ENCODE peak calls at places on chromosomes 1 and 21, in five cellular contexts. B, N, Y, O and R are unnamed samples.

GRCh38 chr1:108747898-108748297 is 1.4 kb downstream of the STXBP3 start:
- DNase-seq in B (no peak), N (no peak), Y (no peak), O (no peak), R (no peak)

GRCh38 chr1:201539561-201540404 is 856 bp downstream of the NAV1 start:
- DNase-seq in B (no peak), Y (peak), N (peak), O (peak), R (peak)

GRCh38 chr1:100581096-100581705 is 43.3 kb downstream of the GPR88 start:
- DNase-seq in N (peak), B (no peak), Y (no peak), O (no peak), R (no peak)

GRCh38 chr1:192967211-192967877 is 91.8 kb downstream of the UCHL5 start:
- DNase-seq in N (no peak), B (no peak), Y (no peak), O (no peak), R (no peak)

GRCh38 chr1:195766709-195767108 is 841.5 kb downstream of the KCNT2 start:
- DNase-seq in N (peak), B (no peak), O (no peak), Y (no peak), R (no peak)

GRCh38 chr1:3016641-3017439 is 4.4 kb upstream of the ACTRT2 start:
- DNase-seq in N (no peak), Y (no peak), B (peak), O (no peak), R (no peak)

GRCh38 chr1:222654849-222655248 is 37.0 kb downstream of the MIA3 start:
- DNase-seq in N (peak), O (peak), Y (no peak), B (no peak), R (no peak)

GRCh38 chr1:165793951-165794350 is 25.3 kb upstream of the TMCO1 start:
- DNase-seq in Y (no peak), O (no peak), B (no peak), N (peak), R (no peak)

GRCh38 chr1:201625711-201626300 is 86.9 kb downstream of the NAV1 start:
- DNase-seq in N (peak), B (no peak), Y (no peak), O (peak), R (no peak)

GRCh38 chr21:36949171-36950141 is 17.0 kb downstream of the HLCS start:
- DNase-seq in B (no peak), N (no peak), Y (no peak), O (no peak), R (no peak)

GRCh38 chr1:6080469-6080868 is 34.8 kb downstream of the KCNAB2 start:
- DNase-seq in N (no peak), O (peak), B (no peak), Y (peak), R (no peak)

GRCh38 chr21:38358666-38359065 is 101.9 kb downstream of the KCNJ15 start:
- DNase-seq in N (no peak), B (no peak), O (no peak), Y (no peak), R (no peak)

GRCh38 chr1:167196185-167196584 is 24.5 kb upstream of the POU2F1 start:
- DNase-seq in O (no peak), N (peak), Y (no peak), B (no peak), R (no peak)

GRCh38 chr1:71561729-71562128 is 480.9 kb upstream of the ZRANB2 start:
- DNase-seq in O (no peak), Y (no peak), B (no peak), N (peak), R (no peak)

GRCh38 chr21:37243961-37244360 is 23.2 kb downstream of the VPS26C start:
- DNase-seq in B (no peak), N (no peak), Y (no peak), O (no peak), R (no peak)

GRCh38 chr1:8004803-8005573 is 21.1 kb downstream of the ERRFI1 start:
- DNase-seq in N (peak), B (peak), O (peak), Y (peak), R (peak)

GRCh38 chr1:223035724-223036478 is 107.1 kb downstream of the TLR5 start:
- DNase-seq in N (no peak), Y (no peak), O (no peak), B (no peak), R (no peak)

GRCh38 chr1:182408435-182409070 is 8.1 kb upstream of the TEDDM1 start:
- DNase-seq in Y (no peak), N (no peak), B (no peak), O (no peak), R (no peak)

GRCh38 chr1:172826096-172826741 is 167.3 kb downstream of the FASLG start:
- DNase-seq in O (peak), B (peak), N (peak), Y (peak), R (peak)

GRCh38 chr1:171664976-171665375 is 12.5 kb upstream of the MYOC start:
- DNase-seq in Y (no peak), N (peak), B (no peak), O (peak), R (no peak)

GRCh38 chr1:156660752-156661112 is 16.5 kb downstream of the NES start:
- DNase-seq in N (no peak), Y (no peak), B (no peak), O (no peak), R (no peak)

GRCh38 chr1:111334169-111334568 is 43.5 kb downstream of the CHIA start:
- DNase-seq in Y (peak), B (no peak), N (peak), O (peak), R (peak)

GRCh38 chr21:14762734-14763694 is 216.9 kb upstream of the SAMSN1 start:
- DNase-seq in B (no peak), Y (no peak), O (no peak), N (no peak), R (no peak)
- H3K4me3 ChIP-seq in B (no peak), Y (no peak), O (no peak), N (no peak), R (no peak)

DNA sequence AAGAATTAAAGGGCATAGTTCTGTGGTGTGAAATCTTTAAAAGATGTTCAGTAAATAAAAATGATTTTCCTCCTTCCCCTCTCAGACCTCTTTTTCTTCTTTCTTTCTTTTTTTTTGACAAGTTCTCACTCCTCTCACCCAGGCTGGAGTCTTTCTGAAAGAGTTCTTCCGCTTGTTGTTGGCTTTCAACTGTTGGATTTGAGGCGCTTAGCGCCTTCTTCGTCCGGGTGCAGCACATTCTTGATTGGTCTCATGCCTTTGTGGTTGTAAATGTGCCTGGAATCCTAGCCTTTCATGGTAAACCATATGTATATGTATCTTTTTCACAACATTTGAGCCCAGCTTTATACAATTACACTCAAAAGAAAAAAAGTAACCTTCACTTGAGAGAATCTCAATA is 980 bp upstream of the METTL18 start:
- DNase-seq in Y (no peak), N (peak), O (no peak), B (no peak), R (peak)
- H3K4me3 ChIP-seq in Y (peak), N (peak), O (peak), B (peak), R (peak)

DNA sequence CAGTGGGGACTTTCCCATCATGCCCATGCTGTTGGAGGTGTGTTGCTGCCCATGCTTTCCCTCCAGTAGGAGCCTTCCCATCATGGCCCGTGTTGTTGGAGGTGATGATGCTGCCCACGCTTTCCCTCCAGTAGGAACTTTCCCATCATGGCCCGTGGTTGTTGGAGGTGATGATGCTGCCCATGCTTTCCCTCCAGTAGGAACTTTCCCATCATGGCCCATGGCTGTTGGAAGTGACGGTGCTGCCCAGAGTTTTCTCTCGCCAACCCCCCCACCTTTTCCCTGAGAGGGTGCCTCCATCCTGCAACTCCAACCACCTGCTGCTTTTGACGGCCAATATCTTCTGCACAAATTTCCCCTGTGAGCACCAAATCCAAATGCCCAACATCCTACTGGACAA is 205.7 kb downstream of the TOMM20 start:
- DNase-seq in B (no peak), O (no peak), N (no peak), Y (no peak), R (no peak)
- H3K4me3 ChIP-seq in B (no peak), O (no peak), N (no peak), Y (no peak), R (no peak)

GRCh38 chr1:110208916-110209650 is 1.0 kb upstream of the KCNC4 start:
- DNase-seq in O (no peak), N (no peak), B (no peak), Y (no peak), R (no peak)
- H3K4me3 ChIP-seq in O (peak), N (peak), B (peak), Y (no peak), R (no peak)

DNA sequence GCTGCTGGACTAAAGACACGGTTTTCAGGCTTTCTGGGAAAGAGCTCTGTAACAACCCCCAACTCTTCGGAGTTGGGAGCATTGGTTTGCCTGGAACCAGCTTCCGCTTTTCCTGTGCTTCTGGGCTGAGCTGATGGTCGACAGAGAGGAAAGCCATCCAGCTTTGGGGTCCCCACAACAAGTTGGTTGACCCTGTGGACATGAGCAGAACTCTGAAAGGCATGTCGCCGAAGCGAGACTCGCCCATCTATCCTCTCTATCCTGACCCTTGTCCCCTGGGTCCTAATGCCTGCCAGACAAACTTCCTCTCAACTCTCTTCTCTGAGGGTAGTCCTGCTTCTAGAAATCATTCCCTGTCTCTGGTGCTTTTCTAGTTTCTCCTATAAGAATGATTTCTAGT is 31.9 kb upstream of the FCGR2A start:
- DNase-seq in O (peak), Y (no peak), B (no peak), N (peak), R (peak)
- H3K4me3 ChIP-seq in O (peak), Y (peak), B (no peak), N (no peak), R (peak)

GRCh38 chr21:45454081-45454923 is 49.3 kb downstream of the COL18A1 start:
- DNase-seq in B (no peak), O (no peak), Y (no peak), N (no peak), R (no peak)

GRCh38 chr21:45453308-45453950 is 48.5 kb downstream of the COL18A1 start:
- DNase-seq in N (no peak), O (no peak), Y (no peak), B (no peak), R (no peak)

GRCh38 chr21:45455321-45456013 is 50.5 kb downstream of the COL18A1 start:
- DNase-seq in Y (no peak), B (peak), O (peak), N (peak), R (peak)

GRCh38 chr21:45456014-45456835 is 51.3 kb downstream of the COL18A1 start:
- DNase-seq in O (no peak), Y (no peak), N (no peak), B (no peak), R (no peak)

DNA sequence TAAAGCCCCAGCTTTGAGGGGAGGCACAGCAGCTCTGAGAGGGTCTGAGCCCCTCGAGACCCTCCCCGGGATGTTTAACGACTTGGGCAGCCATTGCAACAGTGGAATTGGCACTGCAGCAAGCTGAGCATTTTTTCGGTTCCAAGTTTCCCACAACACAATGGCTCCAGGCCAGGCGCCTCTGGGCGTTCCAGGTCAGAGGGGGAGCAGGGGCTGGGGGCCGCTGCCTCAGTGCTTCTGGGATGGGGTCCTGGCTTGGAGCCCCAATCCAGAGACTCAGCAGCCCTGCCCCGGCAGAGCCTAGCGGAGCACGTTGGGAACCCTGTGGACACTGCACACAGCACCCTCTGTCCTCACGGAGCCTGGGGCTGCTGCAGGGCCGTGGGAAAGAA is 50.0 kb downstream of the COL18A1 start:
- DNase-seq in B (no peak), O (no peak), N (no peak), Y (no peak), R (no peak)
- H3K4me3 ChIP-seq in B (peak), O (no peak), N (peak), Y (no peak), R (no peak)

GRCh38 chr1:32414186-32414886 is 20.1 kb upstream of the BSDC1 start:
- DNase-seq in N (no peak), O (no peak), Y (no peak), B (no peak), R (no peak)
- H3K4me3 ChIP-seq in N (no peak), O (no peak), Y (no peak), B (no peak), R (no peak)